ENCODE peak calls at places on chromosome 13, in five cellular contexts. One of them, this sample, is unnamed. For H3K27me3, the result is how much of the 10 kb centered on the place peaks cover.

GRCh38 chr13:108902557-108903155 is 273.2 kb downstream of the MYO16 start:
- DNase-seq in IMR-90: no peak
- DNase-seq in HCT116: no peak
- DNase-seq in thoracic aorta: no peak
- DNase-seq in uterus: no peak
- DNase-seq in this sample: no peak

GRCh38 chr13:88601949-88602348 is 930.8 kb downstream of the SLITRK5 start:
- DNase-seq in IMR-90: no peak
- DNase-seq in HCT116: no peak
- DNase-seq in thoracic aorta: no peak
- DNase-seq in uterus: no peak
- DNase-seq in this sample: no peak

GRCh38 chr13:52706074-52706473 is 33.5 kb downstream of the CNMD start:
- DNase-seq in IMR-90: no peak
- DNase-seq in HCT116: no peak
- DNase-seq in thoracic aorta: no peak
- DNase-seq in uterus: no peak
- DNase-seq in this sample: no peak

GRCh38 chr13:49097374-49097773 is 121.7 kb downstream of the FNDC3A start:
- DNase-seq in IMR-90: peak
- DNase-seq in HCT116: peak
- DNase-seq in thoracic aorta: no peak
- DNase-seq in uterus: no peak
- DNase-seq in this sample: peak

GRCh38 chr13:39565036-39565949 is 37.7 kb downstream of the LHFPL6 start:
- DNase-seq in IMR-90: peak
- DNase-seq in HCT116: peak
- DNase-seq in thoracic aorta: no peak
- DNase-seq in uterus: peak
- DNase-seq in this sample: peak

GRCh38 chr13:73827434-73827833 is 306.8 kb downstream of the KLF12 start:
- DNase-seq in IMR-90: no peak
- DNase-seq in HCT116: no peak
- DNase-seq in thoracic aorta: no peak
- DNase-seq in uterus: no peak
- DNase-seq in this sample: no peak

GRCh38 chr13:105428816-105429215 is 1106.6 kb downstream of the EFNB2 start:
- DNase-seq in IMR-90: peak
- DNase-seq in HCT116: no peak
- DNase-seq in thoracic aorta: no peak
- DNase-seq in uterus: no peak
- DNase-seq in this sample: no peak

GRCh38 chr13:78603240-78603947 is at the start of gene POU4F1:
- DNase-seq in IMR-90: peak
- DNase-seq in HCT116: no peak
- DNase-seq in thoracic aorta: no peak
- DNase-seq in uterus: no peak
- DNase-seq in this sample: no peak

GRCh38 chr13:94546071-94546839 is 49.7 kb downstream of the TGDS start:
- DNase-seq in IMR-90: no peak
- DNase-seq in HCT116: no peak
- DNase-seq in thoracic aorta: no peak
- DNase-seq in uterus: no peak
- DNase-seq in this sample: no peak

GRCh38 chr13:99709134-99709533 is 207.9 kb downstream of the TM9SF2 start:
- DNase-seq in IMR-90: no peak
- DNase-seq in HCT116: no peak
- DNase-seq in thoracic aorta: no peak
- DNase-seq in uterus: no peak
- DNase-seq in this sample: no peak

GRCh38 chr13:19960673-19961015 is 2.1 kb downstream of the ZMYM2 start:
- DNase-seq in IMR-90: no peak
- DNase-seq in HCT116: no peak
- DNase-seq in thoracic aorta: no peak
- DNase-seq in uterus: no peak
- DNase-seq in this sample: no peak
- H3K4me3 ChIP-seq in IMR-90: no peak
- H3K4me3 ChIP-seq in HCT116: peak
- H3K4me3 ChIP-seq in thoracic aorta: peak
- H3K4me3 ChIP-seq in uterus: no peak
- H3K4me3 ChIP-seq in this sample: peak

GRCh38 chr13:75633285-75633684 is 2.8 kb upstream of the LMO7 start:
- DNase-seq in IMR-90: peak
- DNase-seq in HCT116: no peak
- DNase-seq in thoracic aorta: no peak
- DNase-seq in uterus: no peak
- DNase-seq in this sample: peak

DNA sequence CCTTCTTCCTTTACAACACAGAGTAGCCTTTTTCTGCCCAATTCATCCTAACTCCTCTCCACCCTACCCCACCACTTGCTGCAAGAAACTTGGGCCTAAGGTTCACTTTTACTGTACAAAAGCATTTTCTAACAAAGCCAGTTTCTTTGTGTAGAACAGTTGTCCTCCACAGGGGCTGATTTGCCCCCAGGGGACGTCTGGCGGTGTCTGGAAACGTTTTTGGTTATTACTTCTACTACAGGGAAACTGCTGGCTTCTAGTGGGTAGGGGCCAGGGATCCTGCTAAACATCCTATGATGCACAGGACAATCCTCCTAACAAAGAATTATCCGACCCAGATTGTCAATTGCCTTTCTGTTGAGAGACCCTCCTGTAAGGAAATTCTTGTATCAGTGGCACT is 7.3 kb upstream of the LMO7 start:
- DNase-seq in IMR-90: no peak
- DNase-seq in HCT116: no peak
- DNase-seq in thoracic aorta: no peak
- DNase-seq in uterus: no peak
- DNase-seq in this sample: no peak
- H3K27me3 ChIP-seq in IMR-90: under half
- H3K27me3 ChIP-seq in HCT116: under half
- H3K27me3 ChIP-seq in thoracic aorta: under half
- H3K27me3 ChIP-seq in uterus: under half
- H3K27me3 ChIP-seq in this sample: under half

GRCh38 chr13:111064661-111065060 is 50.4 kb upstream of the ARHGEF7 start:
- DNase-seq in IMR-90: no peak
- DNase-seq in HCT116: no peak
- DNase-seq in thoracic aorta: no peak
- DNase-seq in uterus: no peak
- DNase-seq in this sample: no peak
- TF ChIP-seq CTCF in IMR-90: no peak
- TF ChIP-seq CTCF in HCT116: no peak
- TF ChIP-seq CTCF in thoracic aorta: no peak
- TF ChIP-seq CTCF in uterus: no peak
- TF ChIP-seq CTCF in this sample: no peak

GRCh38 chr13:27919299-27919933 is 384 bp upstream of the PDX1 start:
- DNase-seq in IMR-90: no peak
- DNase-seq in HCT116: peak
- DNase-seq in thoracic aorta: no peak
- DNase-seq in uterus: no peak
- DNase-seq in this sample: no peak
- H3K4me3 ChIP-seq in IMR-90: no peak
- H3K4me3 ChIP-seq in HCT116: peak
- H3K4me3 ChIP-seq in thoracic aorta: peak
- H3K4me3 ChIP-seq in uterus: no peak
- H3K4me3 ChIP-seq in this sample: no peak

DNA sequence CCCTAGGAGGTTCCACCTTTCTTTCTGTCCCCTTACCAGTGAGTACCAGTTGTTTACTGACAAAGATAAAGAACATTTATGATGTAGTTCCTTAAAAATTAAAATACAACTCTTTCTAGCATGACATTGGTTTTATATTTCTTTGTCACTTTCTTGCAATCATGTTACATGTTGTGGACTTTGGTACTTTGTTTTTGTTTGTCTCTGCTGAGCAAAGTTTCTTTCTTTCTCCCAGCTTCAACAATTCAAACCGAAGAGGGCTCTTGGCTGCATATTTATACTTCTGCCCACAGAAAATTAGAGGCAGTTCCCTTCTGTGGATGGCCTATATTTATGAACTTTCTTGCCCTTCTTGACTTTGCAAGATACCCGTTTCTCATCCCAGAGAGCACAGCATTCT is 201.2 kb downstream of the MTUS2 start:
- DNase-seq in IMR-90: no peak
- DNase-seq in HCT116: no peak
- DNase-seq in thoracic aorta: no peak
- DNase-seq in uterus: no peak
- DNase-seq in this sample: no peak
- H3K27me3 ChIP-seq in IMR-90: under half
- H3K27me3 ChIP-seq in HCT116: under half
- H3K27me3 ChIP-seq in thoracic aorta: under half
- H3K27me3 ChIP-seq in uterus: under half
- H3K27me3 ChIP-seq in this sample: under half

GRCh38 chr13:96967248-96967745 is 27.0 kb downstream of the OXGR1 start:
- DNase-seq in IMR-90: no peak
- DNase-seq in HCT116: peak
- DNase-seq in thoracic aorta: no peak
- DNase-seq in uterus: no peak
- DNase-seq in this sample: no peak
- TF ChIP-seq CTCF in IMR-90: peak
- TF ChIP-seq CTCF in HCT116: peak
- TF ChIP-seq CTCF in thoracic aorta: no peak
- TF ChIP-seq CTCF in uterus: no peak
- TF ChIP-seq CTCF in this sample: no peak

This sample was measured in BJ.